ENCODE peak calls at places on chromosome 6, in ten cellular contexts. T is stomach, J is tibial nerve, X is HepG2, K is A549, C is GM12878, R is transverse colon, P is esophagus muscularis mucosa, O is sigmoid colon, A is H1. M is an unnamed sample.

GRCh38 chr6:2626381-2626780 is 124.3 kb downstream of the MYLK4 start:
- DNase-seq in T (no peak), C (no peak), K (no peak), P (no peak), X (no peak), R (no peak), O (no peak), J (no peak), A (no peak), M (no peak)

GRCh38 chr6:46338098-46338497 is 153.2 kb downstream of the RCAN2 start:
- DNase-seq in K (no peak), R (no peak), P (no peak), J (no peak), C (no peak), A (no peak), T (no peak), O (no peak), X (no peak), M (no peak)

GRCh38 chr6:44247338-44248302 is 719 bp downstream of the HSP90AB1 start:
- DNase-seq in K (no peak), O (peak), X (peak), T (peak), A (no peak), J (peak), C (no peak), R (peak), P (no peak), M (peak)

GRCh38 chr6:26240157-26240980 is 124.6 kb upstream of the BTN3A2 start:
- DNase-seq in J (no peak), X (no peak), T (peak), R (peak), K (no peak), O (peak), P (no peak), A (no peak), C (peak), M (peak)

GRCh38 chr6:128456510-128457244 is 63.7 kb downstream of the PTPRK start:
- DNase-seq in K (no peak), X (peak), O (no peak), R (no peak), J (no peak), P (no peak), C (no peak), A (no peak), T (no peak), M (no peak)

GRCh38 chr6:160088069-160088773 is 33.4 kb upstream of the SLC22A1 start:
- DNase-seq in P (peak), X (peak), A (no peak), R (peak), J (peak), O (peak), T (peak), C (no peak), K (peak), M (no peak)

GRCh38 chr6:56552212-56553130 is 90.2 kb downstream of the DST start:
- DNase-seq in X (no peak), T (no peak), A (no peak), P (no peak), C (no peak), K (no peak), O (no peak), R (no peak), J (no peak), M (no peak)

GRCh38 chr6:144744720-144745119 is 459.6 kb downstream of the UTRN start:
- DNase-seq in J (no peak), P (no peak), C (no peak), K (no peak), T (no peak), A (no peak), O (no peak), R (no peak), X (peak), M (no peak)

GRCh38 chr6:108559884-108560462 is 744 bp upstream of the FOXO3 start:
- DNase-seq in O (peak), J (peak), A (no peak), K (no peak), C (no peak), P (peak), X (peak), R (peak), T (peak), M (peak)

GRCh38 chr6:129500958-129501381 is 209.0 kb downstream of the ARHGAP18 start:
- DNase-seq in R (no peak), K (peak), X (peak), J (no peak), T (no peak), P (no peak), A (no peak), O (no peak), C (no peak), M (no peak)

GRCh38 chr6:161403717-161404116 is 129.9 kb upstream of the AGPAT4 start:
- DNase-seq in X (no peak), A (no peak), J (no peak), O (no peak), C (no peak), K (no peak), P (no peak), T (no peak), R (no peak), M (no peak)

GRCh38 chr6:166779381-166779780 is 152.3 kb upstream of the RPS6KA2 start:
- DNase-seq in P (peak), K (no peak), J (no peak), O (no peak), A (no peak), R (no peak), T (no peak), C (no peak), X (no peak), M (no peak)

GRCh38 chr6:105988321-105988720 is 97.8 kb upstream of the PRDM1 start:
- DNase-seq in O (no peak), X (no peak), J (no peak), R (no peak), K (no peak), A (no peak), P (no peak), T (no peak), C (no peak), M (no peak)

GRCh38 chr6:87815449-87815848 is 113.4 kb upstream of the AKIRIN2 start:
- DNase-seq in J (no peak), P (no peak), C (no peak), X (no peak), K (no peak), O (no peak), T (no peak), R (no peak), A (no peak), M (no peak)

GRCh38 chr6:21949211-21949801 is 347.5 kb downstream of the PRL start:
- DNase-seq in J (no peak), O (no peak), K (no peak), C (no peak), R (no peak), A (no peak), T (no peak), X (peak), P (no peak), M (peak)

DNA sequence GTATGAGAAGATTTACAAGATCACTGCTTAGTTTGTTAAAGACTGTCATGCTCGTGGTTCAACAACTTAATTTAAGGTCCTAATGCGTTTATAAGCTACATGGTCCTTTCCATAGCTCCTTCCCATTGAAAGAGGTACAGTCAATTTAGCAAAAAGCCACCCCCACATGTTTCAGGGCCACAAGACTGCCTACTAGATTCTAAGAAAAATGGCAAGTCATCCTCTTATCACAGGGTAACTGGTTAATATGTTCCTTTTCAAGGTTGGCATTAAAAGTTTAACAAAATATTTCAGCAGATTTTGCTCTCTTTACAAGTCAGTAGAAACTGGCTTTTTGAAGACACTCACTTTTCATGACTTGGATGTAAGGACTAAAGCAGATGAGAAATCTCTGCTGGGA is 15.7 kb downstream of the GSTA3 start:
- DNase-seq in R (no peak), X (no peak), K (no peak), C (no peak), T (no peak), J (no peak), A (no peak), O (no peak), P (no peak), M (no peak)
- H3K27ac ChIP-seq in R (no peak), X (no peak), K (no peak), C (no peak), T (no peak), J (no peak), A (no peak), O (no peak), P (no peak), M (no peak)

GRCh38 chr6:165665384-165665672 is 2.3 kb upstream of the PDE10A start:
- DNase-seq in T (no peak), J (no peak), O (no peak), P (no peak), R (no peak), X (no peak), A (no peak), K (no peak), C (no peak), M (no peak)
- H3K4me3 ChIP-seq in T (no peak), J (no peak), O (no peak), P (no peak), R (no peak), X (no peak), A (no peak), K (no peak), C (no peak), M (no peak)

DNA sequence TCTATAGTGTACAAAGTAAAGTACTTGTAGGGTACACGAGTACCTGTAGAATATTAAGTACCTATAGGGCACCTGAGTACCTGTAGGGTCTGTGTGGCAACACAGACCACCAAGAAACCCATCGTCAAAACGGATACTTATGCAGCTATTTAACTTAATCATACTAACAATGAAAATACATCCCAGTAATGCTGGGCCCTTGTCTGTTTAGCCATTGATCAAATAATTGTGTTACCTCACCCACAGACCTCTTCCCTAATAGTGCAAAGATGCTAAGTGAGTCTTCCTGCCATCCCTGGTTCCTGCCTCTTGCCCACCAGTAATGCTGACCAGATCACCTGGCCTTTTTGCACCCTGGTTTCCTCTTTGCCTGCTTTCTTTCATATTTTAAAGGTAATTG is 7.5 kb upstream of the COL10A1 start:
- DNase-seq in P (no peak), A (no peak), X (no peak), T (no peak), J (no peak), R (no peak), O (no peak), K (no peak), C (no peak), M (no peak)
- TF ChIP-seq EP300 in P (no peak), A (no peak), X (no peak), T (no peak), J (no peak), R (no peak), O (no peak), K (no peak), C (no peak), M (no peak)

DNA sequence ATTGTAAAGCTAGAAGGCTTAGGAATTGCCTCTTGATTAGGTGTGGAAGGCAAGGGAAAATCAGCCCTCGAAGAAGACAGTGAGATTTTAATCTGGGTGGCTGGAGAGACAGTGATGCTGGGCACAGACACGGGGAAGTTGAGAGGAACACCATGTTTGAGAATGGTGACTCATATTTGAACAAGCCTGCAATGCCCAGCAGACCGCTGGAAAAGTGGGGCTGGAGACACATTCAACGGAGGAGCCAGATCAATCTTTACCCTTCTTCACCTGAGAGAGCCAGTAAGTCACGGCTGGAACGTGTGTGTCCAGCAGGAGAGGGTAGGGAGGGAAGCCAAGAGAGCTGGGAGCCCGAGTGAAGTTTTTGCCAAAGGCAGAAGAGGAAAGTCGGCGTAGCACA is 3.7 kb upstream of the ESR1 start:
- DNase-seq in C (no peak), T (no peak), X (peak), R (no peak), J (no peak), A (no peak), O (no peak), K (no peak), P (no peak), M (no peak)
- H3K27ac ChIP-seq in C (no peak), T (no peak), X (no peak), R (no peak), J (no peak), A (no peak), O (no peak), K (no peak), P (no peak), M (no peak)

DNA sequence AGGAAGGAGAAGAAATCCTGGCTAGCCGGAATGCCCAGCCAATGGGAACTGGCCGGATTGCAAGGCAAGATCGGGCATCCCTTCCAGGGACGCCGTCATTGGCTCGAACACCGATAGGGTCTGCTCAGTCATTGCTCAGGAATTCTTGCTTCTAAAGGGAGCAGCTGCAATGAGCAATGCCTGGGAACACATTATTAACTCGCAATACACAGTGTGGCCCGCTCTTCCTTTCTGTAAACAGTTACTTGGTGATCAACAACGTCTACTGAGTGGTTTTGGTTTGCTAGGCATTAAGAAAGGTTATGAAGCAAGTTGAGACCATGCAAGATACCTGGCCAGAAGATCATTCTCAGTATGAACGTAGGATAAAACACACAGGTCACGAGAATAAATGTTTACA is 165.4 kb upstream of the CITED2 start:
- DNase-seq in K (peak), X (peak), T (peak), C (no peak), R (peak), P (no peak), O (peak), A (peak), J (no peak), M (peak)
- H3K4me3 ChIP-seq in K (no peak), X (peak), T (no peak), C (no peak), R (no peak), P (no peak), O (no peak), A (no peak), J (no peak), M (no peak)

GRCh38 chr6:131844243-131844841 is 36.5 kb downstream of the ENPP1 start:
- DNase-seq in X (peak), K (no peak), O (no peak), T (no peak), A (no peak), J (no peak), R (no peak), P (no peak), C (no peak), M (no peak)

GRCh38 chr6:131840936-131841583 is 33.2 kb downstream of the ENPP1 start:
- DNase-seq in O (no peak), A (no peak), T (no peak), R (no peak), C (no peak), P (no peak), X (peak), K (no peak), J (no peak), M (no peak)

GRCh38 chr6:131843768-131844167 is 35.9 kb downstream of the ENPP1 start:
- DNase-seq in C (no peak), K (no peak), J (no peak), O (no peak), A (no peak), P (no peak), T (no peak), R (no peak), X (no peak), M (no peak)

GRCh38 chr6:131840441-131840840 is 32.6 kb downstream of the ENPP1 start:
- DNase-seq in A (no peak), R (no peak), X (no peak), O (no peak), J (no peak), T (no peak), K (no peak), P (no peak), C (no peak), M (no peak)

DNA sequence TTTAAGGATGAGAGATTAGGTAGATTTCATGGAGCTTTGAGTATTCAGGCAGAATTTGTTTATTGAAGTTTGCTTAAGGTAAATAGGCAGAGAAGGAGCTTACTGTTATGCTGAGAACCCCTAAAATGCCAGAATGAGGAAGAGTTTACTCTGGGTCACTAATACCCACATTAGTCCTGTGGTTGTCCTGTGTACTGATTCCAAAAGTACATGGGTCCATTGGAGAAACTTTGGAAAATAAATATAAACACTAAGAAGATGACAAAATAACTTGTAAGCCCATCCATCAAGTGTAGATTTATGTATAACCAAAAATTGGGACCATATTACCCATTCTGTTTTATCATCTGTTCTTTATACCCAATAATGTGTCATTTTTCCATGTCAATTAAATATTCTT is 31.6 kb downstream of the ENPP1 start:
- DNase-seq in X (no peak), P (no peak), O (no peak), K (no peak), A (no peak), C (no peak), R (no peak), T (no peak), J (no peak), M (no peak)
- TF ChIP-seq EP300 in X (no peak), P (no peak), O (no peak), K (no peak), A (no peak), C (no peak), R (no peak), T (no peak), J (no peak), M (no peak)

GRCh38 chr6:11431455-11431937 is 106.1 kb upstream of the TMEM170B start:
- DNase-seq in A (no peak), J (peak), C (no peak), O (no peak), X (peak), R (no peak), K (no peak), T (no peak), P (no peak), M (no peak)
- H3K27ac ChIP-seq in A (no peak), J (no peak), C (no peak), O (no peak), X (peak), R (no peak), K (peak), T (peak), P (no peak), M (peak)

GRCh38 chr6:35486005-35486925 is 10.6 kb downstream of the TEAD3 start:
- DNase-seq in C (no peak), A (no peak), O (peak), R (peak), X (no peak), J (no peak), P (no peak), T (peak), K (no peak), M (peak)
- H3K4me3 ChIP-seq in C (no peak), A (peak), O (peak), R (peak), X (no peak), J (no peak), P (peak), T (peak), K (no peak), M (no peak)

GRCh38 chr6:50925981-50926380 is 107.3 kb downstream of the TFAP2B start:
- DNase-seq in A (no peak), O (no peak), R (no peak), P (no peak), T (no peak), X (no peak), K (no peak), J (no peak), C (no peak), M (no peak)

GRCh38 chr6:50922579-50923525 is 104.2 kb downstream of the TFAP2B start:
- DNase-seq in R (no peak), T (no peak), P (no peak), J (no peak), A (no peak), K (no peak), C (no peak), X (no peak), O (no peak), M (no peak)

GRCh38 chr6:50924758-50925157 is 106.1 kb downstream of the TFAP2B start:
- DNase-seq in K (no peak), O (no peak), J (no peak), P (no peak), A (no peak), T (no peak), R (no peak), C (no peak), X (no peak), M (no peak)

GRCh38 chr6:50925548-50925947 is 106.9 kb downstream of the TFAP2B start:
- DNase-seq in T (no peak), J (no peak), A (no peak), O (no peak), K (no peak), R (no peak), C (no peak), P (no peak), X (no peak), M (no peak)

DNA sequence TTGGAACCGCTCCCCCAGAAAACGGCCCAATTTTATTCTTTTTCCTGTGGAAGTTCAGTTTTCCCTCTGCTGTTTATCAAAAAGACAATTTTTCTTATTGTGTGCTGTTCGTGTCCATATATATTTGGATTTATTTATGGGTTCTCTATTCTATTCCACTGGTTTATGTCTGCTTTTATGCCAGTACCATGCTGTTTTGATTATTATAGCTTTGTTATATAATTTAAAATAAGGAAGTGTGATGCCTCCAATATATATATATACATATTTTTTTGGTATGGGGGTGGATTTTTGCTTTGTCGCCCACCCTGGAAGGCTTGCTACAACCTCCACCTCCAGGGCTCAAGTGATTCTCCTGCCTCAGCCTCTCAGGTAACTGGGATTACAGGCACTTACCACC is 103.3 kb downstream of the TFAP2B start:
- DNase-seq in J (no peak), K (no peak), C (no peak), O (no peak), T (no peak), A (no peak), X (no peak), R (no peak), P (no peak), M (no peak)
- TF ChIP-seq EP300 in J (no peak), K (no peak), C (no peak), O (no peak), T (no peak), A (no peak), X (no peak), R (no peak), P (no peak), M (no peak)

M was measured in upper lobe of left lung.